ENCODE peak calls at places on chromosomes 5 and 9, in seven cellular contexts. F is CD4-positive, CD25-positive, alpha-beta regulatory T cell; X is upper lobe of right lung; I is GM12865; G is astrocyte of the spinal cord; R is dorsolateral prefrontal cortex; B is cardiac fibroblast. Y is an unnamed sample.
A peak's percentile ranks its signal among the peaks of the same experiment; 100 is the strongest.

GRCh38 chr5:159099049-159099760 is 511 bp downstream of the EBF1 start:
- DNase-seq in R (no peak), I (peak; percentile 83), B (peak; percentile 66), G (peak; percentile 67), F (no peak), X (peak; percentile 66), Y (peak; percentile 80)

GRCh38 chr5:171405615-171406014 is 13.8 kb upstream of the FGF18 start:
- DNase-seq in B (peak; percentile 45), F (no peak), R (no peak), X (no peak), G (no peak), I (no peak), Y (peak; percentile 56)

GRCh38 chr5:142376001-142376400 is 51.2 kb upstream of the SPRY4 start:
- DNase-seq in I (no peak), B (no peak), R (no peak), X (no peak), F (no peak), G (no peak), Y (peak; percentile 30)

GRCh38 chr5:140402258-140403074 is 833 bp downstream of the ANKHD1 start:
- DNase-seq in X (peak; percentile 74), R (peak; percentile 32), F (peak; percentile 51), B (peak; percentile 53), I (peak; percentile 61), G (peak; percentile 42), Y (peak; percentile 68)

GRCh38 chr5:177473461-177473991 is at the start of gene DBN1:
- DNase-seq in X (peak; percentile 75), F (no peak), R (no peak), I (no peak), G (peak; percentile 51), B (peak; percentile 66), Y (peak; percentile 87)

GRCh38 chr9:130039504-130040147 is 3.4 kb downstream of the FNBP1 start:
- DNase-seq in G (no peak), R (no peak), X (no peak), I (peak; percentile 90), B (no peak), F (no peak), Y (no peak)

GRCh38 chr9:133570681-133571080 is 36.2 kb downstream of the ADAMTSL2 start:
- DNase-seq in X (no peak), G (no peak), I (no peak), R (no peak), B (no peak), F (no peak), Y (no peak)

GRCh38 chr9:101923451-101923850 is 185.0 kb upstream of the GRIN3A start:
- DNase-seq in X (no peak), B (no peak), I (no peak), F (no peak), R (no peak), G (no peak), Y (no peak)

GRCh38 chr5:38923661-38924451 is 78.0 kb downstream of the OSMR start:
- DNase-seq in R (no peak), X (no peak), F (no peak), B (peak; percentile 86), G (no peak), I (no peak), Y (peak; percentile 70)

GRCh38 chr9:70602364-70603019 is 188.0 kb upstream of the KLF9 start:
- DNase-seq in X (no peak), R (peak; percentile 51), I (peak; percentile 65), F (peak; percentile 9), G (peak; percentile 90), B (peak; percentile 95), Y (peak; percentile 93)

GRCh38 chr9:16460711-16461110 is 409.8 kb downstream of the BNC2 start:
- DNase-seq in F (no peak), R (no peak), X (no peak), G (no peak), I (no peak), B (no peak), Y (no peak)

GRCh38 chr9:79623799-79624721 is 52.3 kb downstream of the TLE4 start:
- DNase-seq in X (peak; percentile 66), B (peak; percentile 15), I (peak; percentile 70), F (peak; percentile 1), G (no peak), R (peak; percentile 31), Y (no peak)

GRCh38 chr9:37949576-37949975 is 45.6 kb upstream of the SLC25A51 start:
- DNase-seq in F (no peak), B (no peak), I (no peak), X (no peak), R (no peak), G (no peak), Y (peak; percentile 53)

GRCh38 chr9:97924386-97924785 is 2.1 kb upstream of the TRMO start:
- DNase-seq in X (no peak), G (no peak), I (no peak), R (no peak), F (no peak), B (no peak), Y (no peak)

GRCh38 chr9:89474939-89475338 is 23.0 kb downstream of the SEMA4D start:
- DNase-seq in B (no peak), I (no peak), F (no peak), X (peak; percentile 42), G (no peak), R (no peak), Y (no peak)

GRCh38 chr9:92720209-92720765 is 44.3 kb downstream of the BICD2 start:
- DNase-seq in I (no peak), G (no peak), R (no peak), F (no peak), B (no peak), X (no peak), Y (no peak)

GRCh38 chr9:134040831-134041648 is 15.8 kb downstream of the BRD3OS start:
- DNase-seq in X (peak; percentile 68), I (no peak), F (no peak), R (no peak), G (no peak), B (no peak), Y (no peak)

GRCh38 chr5:90170231-90170630 is 239.3 kb downstream of the CETN3 start:
- DNase-seq in I (no peak), R (no peak), G (no peak), B (no peak), F (no peak), X (no peak), Y (no peak)

DNA sequence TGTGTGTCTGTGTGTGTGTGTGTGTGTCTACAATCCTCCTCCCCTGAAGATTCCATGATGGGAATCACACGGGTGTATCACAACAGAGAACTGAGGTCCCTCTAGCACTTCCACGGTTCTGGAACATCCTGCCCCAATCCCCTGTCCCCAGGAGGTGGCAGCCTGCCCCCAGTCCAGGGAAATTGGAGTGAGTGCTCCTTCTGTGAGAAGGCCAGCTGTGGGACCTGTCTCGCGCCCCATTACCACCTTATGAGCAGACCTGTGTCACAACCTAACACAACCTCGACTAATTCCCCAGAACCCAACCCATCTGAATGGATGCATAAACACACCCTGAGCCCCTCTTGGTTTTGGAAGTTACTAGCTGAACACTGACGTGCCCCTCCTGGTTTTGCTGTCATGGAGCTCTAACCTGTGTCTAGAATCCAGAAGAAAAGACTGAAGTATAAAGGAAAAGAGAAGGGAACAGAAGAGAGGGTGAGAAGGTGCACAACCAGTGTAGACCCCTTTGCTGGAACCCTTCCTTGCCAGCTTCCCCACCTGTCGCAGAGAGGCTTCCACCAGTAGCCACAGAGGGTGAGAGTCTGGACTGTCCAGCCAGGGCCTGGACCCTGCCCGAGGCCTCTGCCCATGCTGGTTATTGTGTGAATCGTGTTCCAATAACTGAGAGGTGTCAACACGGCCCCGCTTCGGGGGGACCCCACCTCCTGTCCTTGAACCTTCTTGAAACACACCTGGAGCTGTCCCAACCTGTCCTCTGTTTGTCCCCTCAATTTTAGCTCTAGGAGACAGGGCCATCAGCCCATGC is 3.4 kb downstream of the BTNL9 start:
- DNase-seq in X (no peak), G (no peak), R (no peak), B (no peak), I (peak; percentile 18), F (no peak), Y (no peak)
- H3K4me3 ChIP-seq in X (no peak overlapping the region), G (no peak overlapping the region), R (no peak overlapping the region), B (no peak overlapping the region), I (no peak overlapping the region), F (no peak overlapping the region), Y (no peak overlapping the region)

DNA sequence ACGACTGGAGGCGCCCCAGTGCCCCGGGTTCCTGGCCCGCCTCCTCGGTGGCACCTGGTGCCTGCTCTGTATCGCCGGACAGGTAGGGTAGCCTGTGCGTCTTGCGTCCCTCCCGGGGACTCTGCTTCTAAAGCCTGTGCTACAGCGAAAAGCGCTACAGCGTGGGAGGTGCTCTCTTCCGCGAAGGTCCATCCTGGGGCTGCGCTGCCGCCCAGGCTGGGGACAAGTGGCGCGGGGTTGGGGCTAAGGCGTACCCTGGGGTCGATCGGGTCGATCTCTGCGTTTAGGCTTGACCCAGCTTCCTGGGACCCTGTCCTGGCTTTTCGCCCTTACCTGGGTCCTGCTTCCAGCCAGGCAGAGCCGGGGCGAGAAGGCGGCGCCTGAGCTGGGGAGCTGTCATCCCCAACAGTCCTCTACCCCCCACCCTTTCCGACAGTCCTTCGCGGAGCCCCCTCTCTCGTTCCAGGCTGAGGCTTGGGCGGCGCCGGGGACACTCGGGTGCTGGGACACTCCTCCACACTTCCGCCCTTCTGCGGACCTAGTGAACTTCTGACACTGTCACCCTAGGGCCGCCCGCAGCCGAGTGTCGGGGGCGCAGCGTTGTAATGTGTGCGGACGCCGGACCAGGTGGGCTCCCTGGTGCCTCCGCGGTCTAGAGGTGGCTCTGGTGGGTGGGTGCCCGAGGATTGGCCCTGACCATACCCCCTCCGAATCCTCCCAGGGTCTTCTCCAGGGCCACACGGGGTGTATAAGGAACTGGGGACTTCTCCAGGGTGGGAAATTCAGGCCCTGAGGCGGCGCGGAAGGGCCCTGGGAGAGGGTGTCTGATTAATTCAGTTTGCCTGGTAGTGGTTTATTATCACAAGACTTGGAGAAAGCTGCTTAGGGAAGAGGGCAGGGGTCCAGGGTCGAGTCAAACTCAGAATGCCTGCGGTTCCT is 328.2 kb downstream of the SH3GL2 start:
- DNase-seq in X (no peak), I (no peak), R (no peak), G (no peak), B (no peak), F (no peak), Y (peak; percentile 8)
- H3K4me3 ChIP-seq in X (peak overlapping the region; percentile 28), I (no peak overlapping the region), R (peak overlapping the region; percentile 55), G (no peak overlapping the region), B (peak overlapping the region; percentile 30), F (no peak overlapping the region), Y (peak overlapping the region; percentile 56)

GRCh38 chr9:131587331-131587730 is 42.0 kb downstream of the PRRT1B start:
- DNase-seq in I (no peak), R (no peak), F (no peak), X (no peak), G (no peak), B (no peak), Y (no peak)

GRCh38 chr9:131588396-131588795 is 43.1 kb downstream of the PRRT1B start:
- DNase-seq in G (no peak), B (no peak), I (no peak), F (no peak), R (no peak), X (no peak), Y (no peak)

GRCh38 chr9:131589993-131590392 is 44.7 kb downstream of the PRRT1B start:
- DNase-seq in F (no peak), I (no peak), R (no peak), B (no peak), X (no peak), G (no peak), Y (no peak)

GRCh38 chr9:131589124-131589711 is 43.9 kb downstream of the PRRT1B start:
- DNase-seq in B (no peak), R (no peak), I (no peak), G (no peak), F (no peak), X (no peak), Y (no peak)

GRCh38 chr9:131587906-131588305 is 42.6 kb downstream of the PRRT1B start:
- DNase-seq in B (no peak), I (no peak), R (no peak), X (no peak), F (no peak), G (no peak), Y (no peak)
- H3K4me3 ChIP-seq in B (no peak overlapping the region), I (no peak overlapping the region), R (no peak overlapping the region), X (no peak overlapping the region), F (no peak overlapping the region), G (no peak overlapping the region), Y (no peak overlapping the region)

GRCh38 chr9:91192379-91192775 is 169.3 kb downstream of the AUH start:
- DNase-seq in F (no peak), I (no peak), R (no peak), G (no peak), B (peak; percentile 57), X (no peak), Y (no peak)
- H3K4me3 ChIP-seq in F (no peak overlapping the region), I (no peak overlapping the region), R (peak overlapping the region; percentile 72), G (no peak overlapping the region), B (no peak overlapping the region), X (no peak overlapping the region), Y (peak overlapping the region; percentile 25)

Y was measured in adipocyte.